ENCODE peak calls at places on chromosomes 2 and 18, in seven cellular contexts. U is epithelial cell of esophagus, W is naive B cell, D is endothelial cell, B is NAMALWA, Z is Calu3, P is fibroblast of pulmonary artery. Q is an unnamed sample.

GRCh38 chr2:9251154-9252001 is 44.8 kb downstream of the ASAP2 start:
- DNase-seq in P (peak), W (no peak), U (peak), D (no peak), Z (peak), B (no peak), Q (no peak)

GRCh38 chr2:178886006-178886405 is 78.8 kb upstream of the TTN start:
- DNase-seq in U (peak), W (no peak), Z (no peak), P (no peak), B (no peak), D (no peak), Q (no peak)

GRCh38 chr2:29367986-29368677 is 252.9 kb downstream of the CLIP4 start:
- DNase-seq in U (no peak), D (no peak), Z (no peak), P (peak), B (no peak), W (no peak), Q (no peak)

GRCh38 chr2:131682122-131682944 is 154.6 kb downstream of the CCDC74A start:
- DNase-seq in P (peak), Z (peak), U (peak), D (peak), W (peak), B (peak), Q (peak)

GRCh38 chr18:45874501-45875184 is 49.2 kb downstream of the SIGLEC15 start:
- DNase-seq in Z (no peak), B (peak), P (no peak), W (peak), D (no peak), U (no peak), Q (no peak)

GRCh38 chr2:170139276-170139967 is 38.5 kb upstream of the MYO3B start:
- DNase-seq in D (no peak), P (no peak), U (no peak), B (no peak), Z (no peak), W (no peak), Q (no peak)

GRCh38 chr18:59085126-59085794 is 54.4 kb upstream of the SEC11C start:
- DNase-seq in Z (no peak), U (no peak), D (no peak), B (peak), P (no peak), W (no peak), Q (no peak)

GRCh38 chr2:98727369-98727749 is 3.6 kb downstream of the MGAT4A start:
- DNase-seq in B (no peak), U (no peak), P (no peak), Z (no peak), D (no peak), W (no peak), Q (peak)

GRCh38 chr2:2763998-2764355 is 432.9 kb upstream of the MYT1L start:
- DNase-seq in W (no peak), U (no peak), D (no peak), Z (no peak), B (no peak), P (no peak), Q (no peak)

GRCh38 chr2:200609027-200609614 is 23.3 kb downstream of the AOX1 start:
- DNase-seq in Z (no peak), D (no peak), B (no peak), U (peak), W (no peak), P (peak), Q (no peak)

GRCh38 chr2:117856415-117857210 is 42.1 kb downstream of the DDX18 start:
- DNase-seq in P (peak), U (peak), Z (peak), B (no peak), D (no peak), W (no peak), Q (no peak)

GRCh38 chr2:16546128-16546754 is 119.4 kb downstream of the CYRIA start:
- DNase-seq in U (peak), W (peak), B (peak), D (peak), P (peak), Z (peak), Q (peak)

GRCh38 chr2:207337234-207338219 is 171.8 kb upstream of the KLF7 start:
- DNase-seq in P (peak), W (no peak), D (no peak), U (peak), Z (no peak), B (no peak), Q (no peak)

GRCh38 chr2:197241153-197241552 is 69.4 kb downstream of the ANKRD44 start:
- DNase-seq in U (no peak), W (no peak), P (no peak), Z (no peak), B (no peak), D (no peak), Q (no peak)

GRCh38 chr18:62524443-62525200 is 1.8 kb downstream of the ZCCHC2 start:
- DNase-seq in P (peak), D (peak), B (peak), W (peak), U (peak), Z (peak), Q (peak)

GRCh38 chr2:55017880-55018279 is 32.4 kb downstream of the RTN4 start:
- DNase-seq in P (no peak), U (no peak), B (no peak), D (no peak), W (no peak), Z (no peak), Q (no peak)

GRCh38 chr2:10028988-10029874 is 14.1 kb upstream of the KLF11 start:
- DNase-seq in B (no peak), D (peak), U (peak), P (no peak), Z (peak), W (peak), Q (peak)

GRCh38 chr2:8575810-8576423 is 105.9 kb upstream of the ID2 start:
- DNase-seq in W (no peak), U (no peak), P (no peak), Z (no peak), B (peak), D (no peak), Q (no peak)

GRCh38 chr2:240407090-240407489 is 28.4 kb upstream of the GPC1 start:
- DNase-seq in P (no peak), W (no peak), D (no peak), Z (no peak), B (no peak), U (no peak), Q (no peak)

GRCh38 chr2:215417400-215417951 is 18.4 kb downstream of the FN1 start:
- DNase-seq in Z (no peak), B (no peak), D (no peak), U (no peak), P (no peak), W (no peak), Q (no peak)

GRCh38 chr2:196486145-196486544 is 153.4 kb upstream of the CCDC150 start:
- DNase-seq in Z (no peak), W (no peak), B (no peak), D (no peak), U (no peak), P (no peak), Q (no peak)

GRCh38 chr2:217901826-217902225 is 101.0 kb downstream of the TNS1 start:
- DNase-seq in B (no peak), U (no peak), P (peak), W (no peak), D (no peak), Z (no peak), Q (no peak)

GRCh38 chr2:25817630-25818029 is 60.7 kb downstream of the ASXL2 start:
- DNase-seq in D (no peak), W (no peak), U (no peak), Z (no peak), P (no peak), B (no peak), Q (no peak)

GRCh38 chr2:240383099-240383758 is 52.2 kb upstream of the GPC1 start:
- DNase-seq in D (no peak), Z (no peak), U (no peak), B (no peak), W (no peak), P (no peak), Q (no peak)

GRCh38 chr2:109139002-109139401 is 10.0 kb downstream of the SH3RF3 start:
- DNase-seq in Z (no peak), D (no peak), U (no peak), B (no peak), W (no peak), P (no peak), Q (no peak)

GRCh38 chr2:4980989-4981388 is 711.2 kb upstream of the SOX11 start:
- DNase-seq in W (no peak), U (no peak), D (no peak), Z (no peak), B (no peak), P (no peak), Q (no peak)

GRCh38 chr2:2875831-2876230 is 501.8 kb downstream of the EIPR1 start:
- DNase-seq in B (no peak), P (no peak), Z (no peak), W (no peak), D (no peak), U (no peak), Q (no peak)

Q was measured in colonic mucosa.